ENCODE peak calls at places on chromosomes 3 and 15, in four cellular contexts. One of them, this sample, is unnamed.

GRCh38 chr3:24810881-24811280 is 316.2 kb upstream of the THRB start:
- DNase-seq in GM12865: peak; percentile 13
- DNase-seq in fibroblast of the aortic adventitia: no peak
- DNase-seq in nephron progenitor cell: no peak
- DNase-seq in this sample: no peak

GRCh38 chr15:66619152-66619903 is 53.5 kb upstream of the LCTL start:
- DNase-seq in fibroblast of the aortic adventitia: peak; percentile 77
- DNase-seq in nephron progenitor cell: peak; percentile 84
- DNase-seq in GM12865: peak; percentile 63
- DNase-seq in this sample: peak; percentile 35

GRCh38 chr3:113695818-113696645 is at the start of gene USF3:
- DNase-seq in GM12865: peak; percentile 90
- DNase-seq in nephron progenitor cell: peak; percentile 74
- DNase-seq in fibroblast of the aortic adventitia: peak; percentile 33
- DNase-seq in this sample: peak; percentile 18

GRCh38 chr3:157094751-157095480 is 65.0 kb downstream of the CCNL1 start:
- DNase-seq in GM12865: no peak
- DNase-seq in nephron progenitor cell: no peak
- DNase-seq in fibroblast of the aortic adventitia: no peak
- DNase-seq in this sample: no peak

GRCh38 chr3:169772530-169772950 is 656 bp upstream of the MYNN start:
- DNase-seq in fibroblast of the aortic adventitia: peak; percentile 86
- DNase-seq in GM12865: peak; percentile 84
- DNase-seq in nephron progenitor cell: peak; percentile 67
- DNase-seq in this sample: no peak

GRCh38 chr15:40825661-40826088 is 2.8 kb downstream of the PPP1R14D start:
- DNase-seq in nephron progenitor cell: no peak
- DNase-seq in GM12865: no peak
- DNase-seq in fibroblast of the aortic adventitia: peak; percentile 16
- DNase-seq in this sample: peak; percentile 15

GRCh38 chr3:99817047-99817436 is 620 bp upstream of the CMSS1 start:
- DNase-seq in nephron progenitor cell: peak; percentile 21
- DNase-seq in fibroblast of the aortic adventitia: no peak
- DNase-seq in GM12865: no peak
- DNase-seq in this sample: no peak

GRCh38 chr3:108127301-108127988 is 36.6 kb upstream of the CD47 start:
- DNase-seq in fibroblast of the aortic adventitia: no peak
- DNase-seq in GM12865: peak; percentile 76
- DNase-seq in nephron progenitor cell: no peak
- DNase-seq in this sample: no peak

DNA sequence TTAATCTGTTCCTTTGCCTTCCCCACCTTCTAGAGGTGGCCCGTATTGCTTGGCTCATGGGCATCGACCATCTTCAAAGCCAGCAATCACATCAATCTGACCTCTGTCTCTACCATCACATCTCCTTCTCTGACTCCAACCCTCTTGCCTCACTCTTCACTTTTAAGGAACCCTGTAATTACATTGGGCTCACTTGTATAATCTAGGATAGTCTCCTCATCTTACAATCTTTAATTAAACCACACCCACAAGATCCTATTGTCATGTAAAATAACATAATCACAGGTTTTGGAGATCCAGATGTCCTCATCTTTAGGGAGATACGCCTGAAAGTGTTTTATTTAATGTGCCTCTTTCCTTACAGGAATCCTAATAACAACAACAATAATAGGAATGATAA is 234.5 kb downstream of the ERC2 start:
- DNase-seq in nephron progenitor cell: no peak
- DNase-seq in fibroblast of the aortic adventitia: no peak
- DNase-seq in GM12865: no peak
- DNase-seq in this sample: no peak
- TF ChIP-seq CTCF in nephron progenitor cell: no peak
- TF ChIP-seq CTCF in fibroblast of the aortic adventitia: no peak
- TF ChIP-seq CTCF in GM12865: no peak
- TF ChIP-seq CTCF in this sample: no peak

GRCh38 chr15:55237219-55238130 is 40.7 kb upstream of the RSL24D1 start:
- DNase-seq in nephron progenitor cell: no peak
- DNase-seq in fibroblast of the aortic adventitia: peak; percentile 12
- DNase-seq in GM12865: no peak
- DNase-seq in this sample: no peak

GRCh38 chr15:55241193-55241592 is 44.5 kb upstream of the RSL24D1 start:
- DNase-seq in fibroblast of the aortic adventitia: no peak
- DNase-seq in nephron progenitor cell: no peak
- DNase-seq in GM12865: no peak
- DNase-seq in this sample: no peak

GRCh38 chr15:55240125-55240760 is 43.5 kb upstream of the RSL24D1 start:
- DNase-seq in GM12865: no peak
- DNase-seq in nephron progenitor cell: no peak
- DNase-seq in fibroblast of the aortic adventitia: no peak
- DNase-seq in this sample: no peak

GRCh38 chr15:55241895-55242294 is 45.2 kb upstream of the RSL24D1 start:
- DNase-seq in GM12865: no peak
- DNase-seq in nephron progenitor cell: no peak
- DNase-seq in fibroblast of the aortic adventitia: peak; percentile 55
- DNase-seq in this sample: no peak

DNA sequence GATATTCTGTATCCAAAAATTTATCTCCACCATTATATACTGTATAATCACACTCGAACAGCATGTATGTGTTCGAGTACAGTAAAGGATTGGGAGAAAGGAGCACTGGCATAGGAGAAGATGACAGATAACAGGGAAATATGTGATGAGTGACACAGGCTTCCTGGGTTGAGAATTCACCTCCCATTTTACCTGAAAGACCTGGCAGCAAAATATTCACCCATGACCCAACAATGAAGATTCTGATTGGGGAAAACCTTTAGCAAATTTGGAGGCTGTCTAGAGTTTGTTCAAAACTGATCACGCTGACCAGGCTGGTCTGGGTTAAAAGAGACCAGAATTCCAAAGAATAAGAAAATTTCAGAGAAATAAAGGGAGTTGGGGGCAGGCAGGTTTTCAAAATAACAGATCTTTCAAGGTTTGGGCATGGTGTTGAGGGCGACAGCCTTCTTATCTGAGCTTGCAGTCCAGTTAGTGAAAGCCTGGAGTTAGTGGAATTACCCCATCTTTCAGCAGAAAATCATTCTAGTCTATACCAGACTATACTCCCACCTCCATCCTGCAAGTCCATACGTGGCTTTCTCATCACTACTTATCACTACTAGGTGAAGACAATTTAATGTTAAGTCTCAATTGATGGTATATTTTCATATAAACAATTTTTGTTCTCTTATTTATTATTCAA is 42.8 kb upstream of the RSL24D1 start:
- DNase-seq in GM12865: no peak
- DNase-seq in nephron progenitor cell: no peak
- DNase-seq in fibroblast of the aortic adventitia: no peak
- DNase-seq in this sample: no peak
- TF ChIP-seq CTCF in GM12865: no peak
- TF ChIP-seq CTCF in nephron progenitor cell: no peak
- TF ChIP-seq CTCF in fibroblast of the aortic adventitia: no peak
- TF ChIP-seq CTCF in this sample: no peak

GRCh38 chr3:84077479-84077878 is 881.3 kb upstream of the CADM2 start:
- DNase-seq in GM12865: no peak
- DNase-seq in fibroblast of the aortic adventitia: no peak
- DNase-seq in nephron progenitor cell: no peak
- DNase-seq in this sample: no peak
- TF ChIP-seq CTCF in GM12865: no peak
- TF ChIP-seq CTCF in fibroblast of the aortic adventitia: no peak
- TF ChIP-seq CTCF in nephron progenitor cell: peak; percentile 28
- TF ChIP-seq CTCF in this sample: no peak

DNA sequence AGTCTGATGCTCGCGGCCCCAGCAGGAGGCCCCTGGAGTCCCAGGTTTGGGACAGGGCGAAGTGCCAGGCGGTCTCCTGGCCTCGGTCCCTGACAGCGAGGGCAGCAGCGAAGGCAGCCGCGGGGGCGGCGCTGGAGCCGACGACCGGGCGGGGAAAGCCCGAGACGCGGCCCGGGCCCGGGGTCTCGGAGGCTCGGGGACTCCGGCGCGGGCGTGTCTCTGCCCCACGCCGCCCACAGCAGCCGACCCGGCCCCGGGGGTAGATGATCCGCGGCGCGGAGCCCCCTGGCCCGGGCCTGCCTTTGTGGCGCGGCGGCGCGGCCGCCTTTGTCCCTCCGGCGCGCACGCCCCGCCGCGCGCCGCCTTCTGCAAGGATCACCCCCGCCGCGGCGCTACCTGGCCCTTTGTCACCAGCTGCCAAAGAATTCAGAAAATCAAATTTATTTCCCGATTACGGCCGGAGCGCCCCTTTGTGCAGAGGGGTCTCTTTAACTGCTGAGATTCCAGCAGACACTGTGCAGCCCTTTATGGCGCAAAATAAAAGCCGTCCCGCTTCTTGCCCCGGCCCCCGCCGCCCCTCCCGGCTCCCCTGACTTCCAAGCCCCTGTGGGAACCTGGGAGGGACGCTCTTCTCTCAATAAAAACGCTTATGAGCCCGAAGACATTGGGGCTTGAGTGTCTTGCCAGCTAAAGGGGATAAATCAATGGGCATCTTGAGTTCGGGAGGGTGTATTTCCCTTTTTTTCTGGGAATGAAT is 68.3 kb downstream of the HES1 start:
- DNase-seq in fibroblast of the aortic adventitia: no peak
- DNase-seq in nephron progenitor cell: peak; percentile 56
- DNase-seq in GM12865: no peak
- DNase-seq in this sample: no peak
- TF ChIP-seq CTCF in fibroblast of the aortic adventitia: no peak
- TF ChIP-seq CTCF in nephron progenitor cell: no peak
- TF ChIP-seq CTCF in GM12865: no peak
- TF ChIP-seq CTCF in this sample: no peak

GRCh38 chr3:149620291-149621020 is 37.4 kb downstream of the WWTR1 start:
- DNase-seq in fibroblast of the aortic adventitia: peak; percentile 83
- DNase-seq in GM12865: peak; percentile 46
- DNase-seq in nephron progenitor cell: no peak
- DNase-seq in this sample: no peak
- TF ChIP-seq CTCF in fibroblast of the aortic adventitia: no peak
- TF ChIP-seq CTCF in GM12865: no peak
- TF ChIP-seq CTCF in nephron progenitor cell: no peak
- TF ChIP-seq CTCF in this sample: no peak